ENCODE peak calls at places on chromosomes 6 and 20, in nine cellular contexts. M is activated CD8-positive, alpha-beta memory T cell treated with anti-CD3 and anti-CD28 coated beads for 4 hours; E is GM12865; N is aorta; H is AG10803; W is activated gamma-delta T cell treated with anti-CD3 and anti-CD28 coated beads, Interleukin-2, amount 50 U/mL, for 16 hours; L is neural crest cell; Y is retinal pigment epithelial cell; A is left cardiac atrium. J is an unnamed sample.

GRCh38 chr20:45890077-45890996 is 671 bp downstream of the NEURL2 start:
- DNase-seq in M (no peak), E (peak; percentile 35), N (peak; percentile 95), H (peak; percentile 76), W (no peak), L (peak; percentile 80), Y (no peak), A (peak; percentile 90), J (peak; percentile 91)

GRCh38 chr20:47318596-47319516 is 37.6 kb downstream of the ZMYND8 start:
- DNase-seq in M (no peak), E (no peak), N (peak; percentile 88), H (peak; percentile 77), W (no peak), L (peak; percentile 43), Y (no peak), A (peak; percentile 81), J (peak; percentile 59)

GRCh38 chr6:49888742-49889431 is 22.6 kb upstream of the CRISP1 start:
- DNase-seq in M (no peak), E (no peak), N (no peak), H (no peak), W (no peak), L (no peak), Y (no peak), A (no peak), J (no peak)

GRCh38 chr6:5398530-5398929 is 137.2 kb downstream of the FARS2 start:
- DNase-seq in M (no peak), E (peak; percentile 76), N (no peak), H (peak; percentile 61), W (no peak), L (no peak), Y (no peak), A (no peak), J (peak; percentile 33)

GRCh38 chr6:75065524-75065923 is 140.3 kb downstream of the COL12A1 start:
- DNase-seq in M (no peak), E (peak; percentile 8), N (no peak), H (peak; percentile 70), W (no peak), L (no peak), Y (no peak), A (no peak), J (no peak)

GRCh38 chr6:41027799-41028617 is 11.0 kb downstream of the UNC5CL start:
- DNase-seq in M (peak; percentile 38), E (peak; percentile 73), N (peak; percentile 97), H (peak; percentile 54), W (peak; percentile 61), L (peak; percentile 96), Y (no peak), A (peak; percentile 90), J (peak; percentile 80)

GRCh38 chr20:22575737-22576136 is 8.6 kb downstream of the FOXA2 start:
- DNase-seq in M (no peak), E (no peak), N (no peak), H (no peak), W (no peak), L (no peak), Y (no peak), A (no peak), J (no peak)

GRCh38 chr6:28587746-28588075 is 62.0 kb downstream of the GPX5 start:
- DNase-seq in M (no peak), E (no peak), N (no peak), H (no peak), W (no peak), L (no peak), Y (no peak), A (no peak), J (no peak)

GRCh38 chr20:53828673-53829085 is 235.0 kb upstream of the ZNF217 start:
- DNase-seq in M (no peak), E (no peak), N (no peak), H (peak; percentile 97), W (no peak), L (no peak), Y (peak; percentile 76), A (no peak), J (peak; percentile 88)

GRCh38 chr6:125924697-125925358 is 31.7 kb upstream of the HINT3 start:
- DNase-seq in M (no peak), E (no peak), N (no peak), H (no peak), W (no peak), L (no peak), Y (no peak), A (no peak), J (no peak)

GRCh38 chr20:31720486-31721407 is 1.9 kb downstream of the BCL2L1 start:
- DNase-seq in M (no peak), E (peak; percentile 59), N (no peak), H (no peak), W (no peak), L (no peak), Y (no peak), A (no peak), J (no peak)

GRCh38 chr6:158229823-158230222 is 61.7 kb downstream of the GTF2H5 start:
- DNase-seq in M (no peak), E (no peak), N (no peak), H (no peak), W (no peak), L (no peak), Y (no peak), A (no peak), J (no peak)

GRCh38 chr20:48750941-48751620 is 76.7 kb downstream of the PREX1 start:
- DNase-seq in M (no peak), E (peak; percentile 72), N (peak; percentile 78), H (no peak), W (peak; percentile 38), L (peak; percentile 65), Y (no peak), A (peak; percentile 83), J (peak; percentile 24)

GRCh38 chr6:90286884-90287488 is 9.7 kb downstream of the BACH2 start:
- DNase-seq in M (peak; percentile 33), E (peak; percentile 67), N (no peak), H (no peak), W (no peak), L (peak; percentile 43), Y (no peak), A (no peak), J (peak; percentile 8)

GRCh38 chr6:12395898-12396297 is 105.7 kb downstream of the EDN1 start:
- DNase-seq in M (no peak), E (no peak), N (no peak), H (peak; percentile 42), W (no peak), L (no peak), Y (no peak), A (no peak), J (no peak)

GRCh38 chr20:57322476-57322875 is 7.1 kb upstream of the SPO11 start:
- DNase-seq in M (no peak), E (no peak), N (no peak), H (no peak), W (no peak), L (no peak), Y (no peak), A (no peak), J (no peak)

GRCh38 chr6:32931211-32931610 is 9.6 kb downstream of the HLA-DMB start:
- DNase-seq in M (no peak), E (no peak), N (no peak), H (no peak), W (no peak), L (no peak), Y (no peak), A (no peak), J (no peak)

GRCh38 chr6:169648617-169649016 is 53.2 kb downstream of the WDR27 start:
- DNase-seq in M (no peak), E (no peak), N (peak; percentile 53), H (no peak), W (no peak), L (no peak), Y (no peak), A (no peak), J (no peak)

GRCh38 chr6:117548797-117549301 is 53.5 kb downstream of the GOPC start:
- DNase-seq in M (no peak), E (peak; percentile 37), N (no peak), H (peak; percentile 36), W (no peak), L (no peak), Y (peak; percentile 45), A (no peak), J (no peak)

GRCh38 chr20:57399587-57400261 is 8.5 kb downstream of the RBM38 start:
- DNase-seq in M (no peak), E (peak; percentile 92), N (peak; percentile 83), H (no peak), W (no peak), L (no peak), Y (no peak), A (peak; percentile 51), J (no peak)

GRCh38 chr6:39335780-39336541 is 13.5 kb upstream of the KCNK16 start:
- DNase-seq in M (no peak), E (peak; percentile 37), N (no peak), H (peak; percentile 45), W (no peak), L (no peak), Y (no peak), A (no peak), J (no peak)

GRCh38 chr20:3222635-3223600 is 13.6 kb downstream of the ITPA start:
- DNase-seq in M (no peak), E (peak; percentile 53), N (no peak), H (no peak), W (no peak), L (no peak), Y (no peak), A (no peak), J (peak; percentile 80)

GRCh38 chr20:33348136-33348937 is 53.0 kb downstream of the CDK5RAP1 start:
- DNase-seq in M (no peak), E (no peak), N (peak; percentile 64), H (no peak), W (no peak), L (no peak), Y (no peak), A (no peak), J (no peak)

GRCh38 chr20:50144362-50144761 is 9.2 kb downstream of the PEDS1 start:
- DNase-seq in M (no peak), E (no peak), N (peak; percentile 83), H (peak; percentile 99), W (no peak), L (no peak), Y (peak; percentile 56), A (peak; percentile 59), J (peak; percentile 81)

GRCh38 chr6:4049246-4049645 is 29.7 kb downstream of the FAM217A start:
- DNase-seq in M (no peak), E (no peak), N (no peak), H (no peak), W (no peak), L (no peak), Y (no peak), A (no peak), J (no peak)

J was measured in myocyte.